ENCODE peak calls at places on chromosomes 6 and 20, in ten cellular contexts. H is left ventricle myocardium inferior; M is heart right ventricle; A is colonic mucosa; G is lower lobe of right lung; R is heart left ventricle; Y is keratinocyte; L is CD8-positive, alpha-beta memory T cell; W is small intestine; D is fibroblast of lung. U is an unnamed sample. For H3K4me1, the result is how much of the 10 kb centered on the place peaks cover.

GRCh38 chr6:145272246-145272645 is 463.1 kb downstream of the EPM2A start:
- DNase-seq in D (no peak), Y (no peak), A (no peak), G (no peak), R (no peak), L (no peak), M (no peak), W (no peak), H (no peak), U (no peak)

GRCh38 chr6:484086-484728 is 92.7 kb downstream of the IRF4 start:
- DNase-seq in D (no peak), M (no peak), Y (no peak), G (no peak), A (no peak), H (no peak), R (no peak), L (no peak), W (no peak), U (no peak)

GRCh38 chr6:151240036-151240685 is 394 bp downstream of the AKAP12 start:
- DNase-seq in M (peak), G (peak), H (peak), D (peak), Y (no peak), R (peak), W (no peak), L (no peak), A (peak), U (peak)

GRCh38 chr6:71403422-71404134 is 115.0 kb downstream of the OGFRL1 start:
- DNase-seq in A (no peak), R (no peak), Y (no peak), D (peak), W (no peak), H (no peak), G (no peak), L (no peak), M (no peak), U (no peak)

GRCh38 chr6:89148016-89148750 is 2.3 kb downstream of the PM20D2 start:
- DNase-seq in D (peak), G (no peak), H (no peak), L (no peak), A (no peak), M (no peak), R (no peak), W (no peak), Y (no peak), U (no peak)

GRCh38 chr6:10425973-10426780 is 11.3 kb upstream of the TFAP2A start:
- DNase-seq in A (no peak), D (no peak), H (no peak), M (no peak), R (no peak), G (peak), W (no peak), L (no peak), Y (no peak), U (no peak)

GRCh38 chr6:109595998-109596397 is 95.0 kb downstream of the AK9 start:
- DNase-seq in H (no peak), M (no peak), A (no peak), R (no peak), G (no peak), Y (no peak), W (no peak), D (peak), L (no peak), U (no peak)

GRCh38 chr20:6162239-6162638 is 39.4 kb upstream of the FERMT1 start:
- DNase-seq in G (no peak), M (peak), R (peak), D (peak), H (peak), Y (no peak), W (no peak), L (no peak), A (no peak), U (peak)

GRCh38 chr6:37709250-37709931 is 11.7 kb upstream of the MDGA1 start:
- DNase-seq in G (no peak), M (no peak), H (no peak), Y (no peak), R (no peak), W (no peak), A (no peak), D (no peak), L (no peak), U (no peak)

GRCh38 chr6:138477913-138478539 is 21.3 kb downstream of the NHSL1 start:
- DNase-seq in L (no peak), D (no peak), R (no peak), H (no peak), Y (no peak), G (no peak), A (no peak), M (no peak), W (peak), U (no peak)

GRCh38 chr6:136323431-136324112 is 33.9 kb upstream of the BCLAF1 start:
- DNase-seq in M (no peak), H (no peak), D (peak), R (no peak), A (no peak), Y (no peak), G (no peak), W (no peak), L (no peak), U (no peak)

GRCh38 chr6:16966821-16967817 is 134.7 kb upstream of the STMND1 start:
- DNase-seq in W (no peak), M (no peak), D (no peak), G (no peak), H (no peak), A (no peak), Y (no peak), L (no peak), R (no peak), U (no peak)

GRCh38 chr6:84618836-84619235 is 145.6 kb downstream of the TBX18 start:
- DNase-seq in A (no peak), L (no peak), M (no peak), D (peak), R (no peak), W (no peak), Y (no peak), H (no peak), G (no peak), U (no peak)

GRCh38 chr6:33015798-33016197 is 6.4 kb upstream of the HLA-DOA start:
- DNase-seq in Y (no peak), H (no peak), L (no peak), D (no peak), M (no peak), G (no peak), W (no peak), A (no peak), R (peak), U (no peak)

GRCh38 chr6:21163110-21163837 is 430.3 kb upstream of the SOX4 start:
- DNase-seq in R (no peak), W (no peak), H (no peak), A (no peak), Y (no peak), D (peak), L (no peak), M (no peak), G (no peak), U (no peak)

GRCh38 chr20:20018366-20018765 is 1.2 kb downstream of the NAA20 start:
- DNase-seq in M (no peak), L (no peak), H (no peak), D (no peak), R (no peak), Y (no peak), A (no peak), G (no peak), W (no peak), U (no peak)

GRCh38 chr6:27608916-27609883 is 136.3 kb upstream of the ZNF184 start:
- DNase-seq in W (peak), A (peak), M (no peak), D (peak), Y (no peak), G (no peak), H (no peak), R (no peak), L (no peak), U (no peak)

GRCh38 chr6:142537612-142538478 is 236.0 kb downstream of the ADGRG6 start:
- DNase-seq in D (peak), R (no peak), Y (peak), W (peak), G (no peak), M (no peak), A (no peak), H (no peak), L (no peak), U (no peak)

GRCh38 chr20:45917790-45918141 is 5.8 kb upstream of the PLTP start:
- DNase-seq in D (peak), H (peak), M (peak), Y (no peak), W (no peak), A (no peak), L (no peak), R (peak), G (no peak), U (no peak)

GRCh38 chr20:21812384-21812783 is 106.9 kb downstream of the PAX1 start:
- DNase-seq in H (no peak), Y (no peak), R (no peak), W (no peak), A (no peak), L (no peak), D (no peak), G (no peak), M (no peak), U (no peak)

GRCh38 chr20:63530788-63531160 is 6.4 kb downstream of the PTK6 start:
- DNase-seq in G (no peak), M (no peak), Y (no peak), R (peak), H (no peak), A (peak), W (peak), D (no peak), L (no peak), U (no peak)

GRCh38 chr6:49336514-49337131 is 126.4 kb downstream of the MMUT start:
- DNase-seq in W (peak), G (no peak), R (no peak), L (no peak), H (no peak), Y (peak), D (peak), A (peak), M (no peak), U (no peak)

GRCh38 chr6:72032056-72032455 is 145.7 kb downstream of the RIMS1 start:
- DNase-seq in L (no peak), M (no peak), D (no peak), W (no peak), G (no peak), H (no peak), R (no peak), Y (peak), A (no peak), U (no peak)

GRCh38 chr20:58712823-58713731 is 20.5 kb downstream of the NPEPL1 start:
- DNase-seq in Y (no peak), L (no peak), W (no peak), M (no peak), A (peak), G (no peak), D (no peak), R (peak), H (peak), U (peak)

GRCh38 chr6:87806635-87807034 is 104.6 kb upstream of the AKIRIN2 start:
- DNase-seq in D (no peak), G (no peak), M (no peak), R (no peak), A (peak), W (peak), Y (no peak), H (no peak), L (no peak), U (no peak)

GRCh38 chr6:28001751-28002150 is 44.7 kb downstream of the OR2B6 start:
- DNase-seq in W (no peak), G (no peak), D (no peak), M (no peak), A (no peak), L (no peak), H (no peak), Y (no peak), R (no peak), U (no peak)

GRCh38 chr20:11895832-11896484 is 21.7 kb upstream of the BTBD3 start:
- DNase-seq in D (peak), L (no peak), H (no peak), G (no peak), R (no peak), A (no peak), Y (no peak), M (no peak), W (no peak), U (no peak)

GRCh38 chr6:132395015-132395597 is 6.2 kb downstream of the MOXD1 start:
- DNase-seq in Y (no peak), G (no peak), A (no peak), H (no peak), D (no peak), L (no peak), W (no peak), R (no peak), M (no peak), U (no peak)

GRCh38 chr20:11219192-11219591 is 545.4 kb upstream of the JAG1 start:
- DNase-seq in G (no peak), H (no peak), Y (no peak), W (no peak), D (no peak), A (no peak), R (no peak), M (no peak), L (no peak), U (no peak)

GRCh38 chr20:45094201-45094600 is 6.7 kb downstream of the KCNS1 start:
- DNase-seq in Y (no peak), G (no peak), H (no peak), M (no peak), A (no peak), D (no peak), W (no peak), L (no peak), R (no peak), U (no peak)

GRCh38 chr6:41573268-41573667 is 27.1 kb downstream of the FOXP4 start:
- DNase-seq in G (no peak), D (no peak), W (no peak), L (no peak), M (no peak), H (no peak), Y (no peak), R (no peak), A (no peak), U (no peak)
- H3K4me1 ChIP-seq in G (under half), D (under half), W (under half), L (under half), M (under half), H (under half), Y (under half), R (under half), A (under half), U (half or more)

DNA sequence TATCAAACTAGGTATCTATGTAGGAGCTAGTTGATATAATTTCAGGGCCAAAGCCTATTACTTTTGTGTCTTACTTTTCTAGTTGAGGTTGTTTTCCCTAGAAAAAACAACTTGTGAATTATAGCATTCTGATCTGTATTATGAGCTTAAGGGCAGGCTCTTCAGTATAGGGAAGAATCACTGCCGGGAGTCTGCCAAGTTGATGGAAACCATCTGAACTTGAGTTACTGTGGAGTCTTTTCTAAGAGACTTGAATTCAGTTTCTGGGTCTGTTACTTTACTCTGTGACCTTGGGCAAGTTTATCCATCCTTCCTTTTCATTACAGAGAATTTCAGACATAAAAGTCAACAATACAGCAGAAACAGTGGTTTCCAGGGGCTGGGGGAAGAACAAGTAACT is 2.1 kb upstream of the CASS4 start:
- DNase-seq in W (no peak), M (no peak), R (no peak), L (no peak), Y (no peak), G (no peak), D (peak), A (no peak), H (no peak), U (no peak)
- H3K27ac ChIP-seq in W (no peak), M (peak), R (peak), L (no peak), Y (no peak), G (peak), D (peak), A (no peak), H (peak), U (no peak)

GRCh38 chr20:56554869-56555268 is 21.8 kb downstream of the FAM209B start:
- DNase-seq in R (peak), M (peak), G (no peak), Y (peak), A (peak), H (no peak), W (peak), L (no peak), D (peak), U (peak)

GRCh38 chr20:56558968-56559367 is 25.9 kb downstream of the FAM209B start:
- DNase-seq in M (peak), W (no peak), D (no peak), L (no peak), Y (no peak), A (no peak), H (no peak), G (no peak), R (no peak), U (no peak)

GRCh38 chr20:56551571-56551970 is 18.5 kb downstream of the FAM209B start:
- DNase-seq in W (no peak), L (no peak), H (no peak), A (no peak), Y (no peak), G (no peak), R (no peak), D (no peak), M (no peak), U (no peak)

DNA sequence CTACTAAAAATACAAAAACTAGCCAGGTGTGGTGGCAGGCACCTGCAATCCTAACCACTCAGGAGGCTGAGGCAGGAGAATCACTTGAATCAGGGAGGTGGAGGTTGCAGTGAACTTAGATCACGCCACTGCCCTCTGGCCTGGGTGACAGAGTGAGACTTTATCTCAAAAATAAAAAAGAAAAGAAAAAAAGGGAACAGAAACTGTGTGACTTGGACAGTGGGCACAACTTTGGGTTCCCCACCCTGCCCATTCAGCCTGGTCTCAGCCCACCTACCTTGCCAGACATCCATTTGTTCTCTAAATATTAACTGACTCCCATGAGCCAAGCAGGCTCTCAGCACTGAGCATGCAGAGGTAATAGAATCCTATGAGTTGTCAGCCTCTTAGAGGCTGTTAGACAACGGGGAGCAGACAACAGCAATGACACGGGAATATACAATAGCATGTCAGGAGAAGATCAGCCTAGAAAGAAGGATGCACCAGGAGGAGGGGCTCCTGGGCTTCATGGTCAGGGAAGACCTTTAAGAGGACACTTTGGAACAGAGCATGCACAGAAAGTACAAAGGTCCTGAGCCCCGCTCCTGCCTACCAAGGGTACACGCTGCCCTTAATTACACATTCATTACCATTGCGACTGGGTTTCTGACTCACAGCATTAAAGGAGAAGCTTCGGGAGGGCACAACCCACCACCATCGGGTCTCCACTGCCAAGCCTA is 20.0 kb downstream of the FAM209B start:
- DNase-seq in M (no peak), W (no peak), R (no peak), H (no peak), G (no peak), D (no peak), A (no peak), Y (no peak), L (no peak), U (no peak)
- H3K4me1 ChIP-seq in M (under half), W (under half), R (under half), H (under half), G (under half), D (under half), A (under half), Y (under half), L (under half), U (under half)

GRCh38 chr6:155273438-155273837 is 9.6 kb downstream of the CLDN20 start:
- DNase-seq in A (no peak), D (peak), W (no peak), M (no peak), H (no peak), R (no peak), L (no peak), G (no peak), Y (no peak), U (no peak)
- H3K27ac ChIP-seq in A (peak), D (peak), W (no peak), M (peak), H (peak), R (peak), L (no peak), G (no peak), Y (peak), U (peak)

GRCh38 chr6:148343028-148343374 is 363 bp downstream of the SASH1 start:
- DNase-seq in G (no peak), R (no peak), M (peak), L (no peak), A (peak), H (no peak), D (no peak), Y (no peak), W (no peak), U (peak)
- H3K4me1 ChIP-seq in G (under half), R (under half), M (under half), L (under half), A (under half), H (half or more), D (under half), Y (under half), W (under half), U (under half)

DNA sequence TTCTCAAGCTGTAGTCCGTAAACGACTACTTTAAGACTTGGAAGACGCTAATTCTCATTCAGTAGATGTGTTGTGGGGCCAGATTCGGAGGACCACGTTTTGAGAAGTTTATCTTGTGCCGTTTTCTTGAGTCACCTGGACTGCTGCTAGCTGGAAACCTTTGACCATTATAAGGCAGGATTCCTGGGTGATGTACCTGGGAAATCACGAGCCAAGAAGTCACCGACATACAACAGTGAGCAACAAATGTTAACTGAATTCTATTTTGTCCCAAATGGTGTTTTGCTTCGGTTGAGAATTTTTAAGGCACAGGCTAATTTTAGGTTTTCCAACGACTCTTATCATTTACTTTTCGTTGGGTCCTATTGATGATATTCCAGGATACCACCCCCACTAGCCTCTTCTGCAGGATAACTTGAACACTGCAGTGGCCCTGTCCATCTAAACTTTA is 93.3 kb upstream of the BTN3A2 start:
- DNase-seq in L (no peak), M (no peak), H (no peak), W (no peak), Y (no peak), R (no peak), A (peak), D (no peak), G (no peak), U (no peak)
- H3K27ac ChIP-seq in L (peak), M (peak), H (peak), W (peak), Y (peak), R (peak), A (peak), D (peak), G (peak), U (peak)

GRCh38 chr6:163449076-163449475 is 34.6 kb downstream of the QKI start:
- DNase-seq in R (no peak), M (no peak), W (no peak), H (no peak), Y (no peak), L (no peak), D (peak), A (no peak), G (no peak), U (no peak)
- H3K4me1 ChIP-seq in R (half or more), M (half or more), W (under half), H (half or more), Y (under half), L (under half), D (under half), A (under half), G (under half), U (under half)